ENCODE peak calls at places on chromosomes 12 and 14, in seven cellular contexts. Y, E, J, X, Q, V and W are unnamed samples.

GRCh38 chr12:108508243-108508642 is 6.8 kb upstream of the FICD start:
- DNase-seq in Y (no peak), E (no peak), J (no peak), X (no peak), Q (no peak), V (no peak), W (no peak)

GRCh38 chr12:94922561-94922960 is 80.9 kb downstream of the NDUFA12 start:
- DNase-seq in Y (no peak), E (no peak), J (no peak), X (no peak), Q (no peak), V (no peak), W (no peak)

GRCh38 chr14:66249544-66249943 is 236.6 kb upstream of the CCDC196 start:
- DNase-seq in Y (no peak), E (no peak), J (no peak), X (no peak), Q (no peak), V (no peak), W (no peak)

GRCh38 chr12:121248611-121249010 is 38.7 kb downstream of the P2RX4 start:
- DNase-seq in Y (peak), E (no peak), J (no peak), X (no peak), Q (no peak), V (no peak), W (peak)

GRCh38 chr12:62530596-62530995 is 64.0 kb downstream of the MON2 start:
- DNase-seq in Y (no peak), E (no peak), J (no peak), X (no peak), Q (no peak), V (no peak), W (no peak)

GRCh38 chr14:76662580-76662979 is 98.7 kb upstream of the VASH1 start:
- DNase-seq in Y (no peak), E (no peak), J (no peak), X (no peak), Q (peak), V (no peak), W (no peak)

GRCh38 chr14:38420045-38420444 is 164.2 kb upstream of the CLEC14A start:
- DNase-seq in Y (no peak), E (no peak), J (no peak), X (no peak), Q (no peak), V (no peak), W (no peak)

GRCh38 chr12:114263031-114263825 is 142.7 kb downstream of the TBX5 start:
- DNase-seq in Y (no peak), E (no peak), J (no peak), X (no peak), Q (no peak), V (no peak), W (no peak)

GRCh38 chr12:96829354-96829753 is 77.7 kb upstream of the NEDD1 start:
- DNase-seq in Y (no peak), E (no peak), J (no peak), X (no peak), Q (no peak), V (no peak), W (no peak)

GRCh38 chr12:51960488-51960887 is 9.0 kb downstream of the ACVR1B start:
- DNase-seq in Y (no peak), E (no peak), J (no peak), X (no peak), Q (no peak), V (no peak), W (no peak)

GRCh38 chr12:54135621-54136027 is 53.2 kb downstream of the SMUG1 start:
- DNase-seq in Y (peak), E (no peak), J (no peak), X (peak), Q (no peak), V (no peak), W (no peak)

GRCh38 chr14:99735189-99736135 is 51.4 kb downstream of the CYP46A1 start:
- DNase-seq in Y (no peak), E (no peak), J (no peak), X (no peak), Q (no peak), V (peak), W (peak)

GRCh38 chr14:51846631-51847488 is 13.6 kb upstream of the GNG2 start:
- DNase-seq in Y (peak), E (no peak), J (no peak), X (peak), Q (no peak), V (no peak), W (peak)

GRCh38 chr14:75370416-75371205 is 57.2 kb upstream of the JDP2 start:
- DNase-seq in Y (no peak), E (no peak), J (no peak), X (no peak), Q (no peak), V (no peak), W (no peak)

GRCh38 chr14:95313707-95314106 is 6.0 kb downstream of the CLMN start:
- DNase-seq in Y (peak), E (peak), J (no peak), X (no peak), Q (no peak), V (peak), W (peak)

DNA sequence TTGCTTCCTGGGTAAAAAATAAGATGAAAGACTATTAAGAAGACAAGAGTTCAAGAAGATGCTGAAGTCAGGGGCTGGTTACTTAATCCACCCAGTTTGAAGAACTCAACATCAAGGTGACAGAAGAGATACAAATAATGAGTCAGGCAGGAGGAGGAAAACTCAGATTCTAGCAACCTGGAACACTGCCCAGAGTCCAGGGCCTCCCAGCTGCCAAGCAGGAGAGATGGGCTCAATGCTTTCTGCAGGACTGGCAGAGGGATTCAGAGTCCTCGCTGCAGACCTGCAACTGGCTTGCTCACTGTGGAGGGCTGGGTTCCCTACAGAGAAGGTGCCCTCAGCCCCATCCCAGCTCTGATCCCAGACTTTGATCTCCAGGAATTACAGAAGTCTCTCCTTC is 28.6 kb upstream of the CEBPE start:
- DNase-seq in Y (peak), E (peak), J (no peak), X (no peak), Q (no peak), V (no peak), W (no peak)
- TF ChIP-seq EP300 in Y (no peak), E (no peak), J (no peak), X (no peak), Q (no peak), V (no peak), W (no peak)

GRCh38 chr12:110575326-110575725 is 7.8 kb downstream of the PPTC7 start:
- DNase-seq in Y (no peak), E (no peak), J (no peak), X (no peak), Q (no peak), V (no peak), W (no peak)
- TF ChIP-seq EP300 in Y (no peak), E (no peak), J (no peak), X (no peak), Q (no peak), V (no peak), W (no peak)

DNA sequence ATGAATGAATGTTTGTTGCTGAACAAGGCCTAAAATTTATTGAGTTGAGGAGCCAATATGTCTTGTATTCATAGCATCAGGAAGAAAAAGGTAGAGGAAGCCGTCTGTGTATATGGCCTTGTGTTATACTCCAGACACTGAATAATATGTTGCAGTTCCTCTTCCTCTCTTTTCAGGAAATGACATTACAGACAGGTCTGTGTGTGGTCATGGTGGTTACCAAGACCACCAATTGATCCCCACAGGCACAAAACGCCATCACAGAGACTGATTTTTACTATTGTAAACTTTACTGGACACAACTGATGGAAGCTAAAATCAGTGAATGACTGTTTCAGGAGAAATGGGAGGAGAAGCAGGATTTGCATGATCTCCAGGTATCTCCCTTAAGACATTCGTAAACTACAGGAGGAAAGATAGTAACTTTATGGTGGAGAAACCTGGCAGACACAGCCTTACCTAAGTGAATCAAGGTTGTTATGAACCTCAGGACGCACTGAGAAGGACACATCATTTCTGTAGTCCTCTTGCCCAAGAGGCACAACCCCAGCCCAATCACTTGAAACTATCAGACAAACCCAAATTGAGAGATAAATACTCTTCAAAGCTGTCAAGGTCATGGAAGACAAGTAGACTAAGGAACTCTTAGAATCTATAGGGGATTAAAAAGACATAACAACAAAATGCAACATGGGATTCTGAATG is 334.1 kb upstream of the RGS6 start:
- DNase-seq in Y (no peak), E (no peak), J (no peak), X (no peak), Q (no peak), V (no peak), W (no peak)
- TF ChIP-seq EP300 in Y (no peak), E (no peak), J (no peak), X (no peak), Q (no peak), V (no peak), W (no peak)

DNA sequence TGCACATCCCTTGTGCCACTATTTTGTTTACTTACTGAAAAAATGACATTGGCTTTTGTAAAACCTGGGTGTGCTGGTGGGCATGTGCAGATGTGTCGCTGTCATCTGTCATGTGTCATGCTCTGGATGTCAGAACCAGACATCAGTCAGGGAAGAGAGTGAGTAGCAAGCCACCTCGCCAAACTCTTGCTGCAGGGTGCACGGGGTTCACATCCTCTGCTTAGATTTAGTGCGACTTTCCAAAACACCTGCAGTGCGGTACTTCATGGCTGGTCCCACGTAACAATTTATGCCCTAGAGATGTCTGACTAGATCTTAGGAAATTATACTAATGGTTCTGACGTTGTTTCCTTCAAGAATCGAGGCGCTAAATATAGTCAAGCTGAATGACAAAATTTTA is 106.7 kb downstream of the CRADD start:
- DNase-seq in Y (no peak), E (no peak), J (no peak), X (peak), Q (no peak), V (no peak), W (no peak)
- TF ChIP-seq EP300 in Y (no peak), E (no peak), J (no peak), X (peak), Q (no peak), V (no peak), W (no peak)

DNA sequence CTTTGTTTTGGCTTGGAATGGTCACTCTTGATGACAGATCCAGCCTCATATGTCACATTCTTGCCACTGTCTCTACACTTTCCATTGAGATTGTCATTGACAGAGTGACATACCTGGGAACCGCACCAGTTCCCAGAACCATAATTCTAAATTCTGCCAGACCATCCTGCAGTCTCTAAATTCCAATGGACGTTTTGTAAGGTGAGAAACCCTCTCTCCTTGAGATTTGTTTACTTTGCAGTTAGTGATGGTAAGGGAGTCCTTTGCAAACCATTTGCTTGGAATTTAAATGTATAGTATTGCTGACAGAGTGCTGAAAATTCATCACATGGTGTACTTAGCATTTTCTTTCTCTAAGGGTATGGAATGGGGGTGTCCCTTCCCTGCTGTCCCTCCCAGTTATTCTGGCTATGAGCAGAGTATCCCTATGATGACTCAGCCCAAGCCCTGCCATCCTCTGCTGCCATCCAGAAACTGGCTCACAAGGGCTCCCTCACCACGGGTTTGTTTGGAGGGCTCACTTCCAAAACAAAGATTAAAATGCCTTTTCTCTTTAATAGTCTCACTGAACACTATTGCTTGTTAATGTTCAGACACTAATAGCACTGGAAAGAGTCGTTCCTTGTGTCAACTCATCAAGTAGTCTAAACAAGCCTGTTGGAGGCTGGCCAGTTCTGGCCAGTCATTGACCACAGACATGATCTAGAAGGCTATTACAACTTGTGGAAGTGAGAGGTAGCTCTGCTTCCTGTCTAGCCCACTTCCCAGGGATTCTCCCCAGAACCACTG is 129.0 kb upstream of the HMGA2 start:
- DNase-seq in Y (peak), E (no peak), J (no peak), X (no peak), Q (no peak), V (no peak), W (peak)
- TF ChIP-seq EP300 in Y (no peak), E (no peak), J (no peak), X (peak), Q (no peak), V (no peak), W (no peak)

DNA sequence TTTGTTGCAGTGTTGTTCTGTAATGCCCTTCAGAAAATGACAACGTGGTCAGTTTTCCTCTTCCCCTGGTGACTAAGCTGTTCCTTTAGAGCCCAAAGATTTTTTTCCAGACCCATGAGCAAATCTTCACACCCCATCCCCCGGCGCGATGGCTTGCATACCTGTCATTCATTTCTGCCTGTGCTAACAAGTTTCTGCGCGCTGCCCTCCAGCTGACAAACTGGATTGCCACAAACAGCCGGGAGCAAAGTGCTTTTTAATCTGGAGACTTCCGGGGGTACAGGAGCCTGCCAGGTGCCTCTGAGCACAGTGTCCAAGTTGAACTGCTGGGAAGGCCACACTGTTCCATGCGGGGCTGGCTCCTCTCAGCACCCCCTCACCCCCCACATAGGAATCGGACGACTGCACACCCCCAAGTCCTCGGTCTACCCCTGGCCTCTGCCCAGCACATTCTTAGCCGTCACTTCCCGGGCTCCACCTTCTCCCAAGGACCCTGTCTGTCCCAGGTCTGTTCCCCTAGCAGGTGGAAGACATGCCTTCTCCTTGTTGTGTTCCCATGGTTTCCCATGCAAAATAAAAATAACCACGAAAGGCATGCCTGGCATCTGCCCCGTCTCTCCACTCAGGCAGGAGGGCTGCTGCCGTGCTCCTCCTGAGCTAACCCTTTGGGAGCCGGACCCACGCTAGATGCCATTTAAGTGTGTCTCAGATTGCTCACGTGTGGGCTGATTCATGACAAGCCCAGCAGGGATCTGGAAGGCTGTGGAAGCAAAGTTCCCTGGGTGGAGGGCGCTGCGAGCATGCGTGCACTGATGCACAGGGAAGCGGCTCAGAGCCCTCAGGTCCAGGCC is 14.1 kb downstream of the RILPL1 start:
- DNase-seq in Y (no peak), E (no peak), J (peak), X (no peak), Q (no peak), V (no peak), W (peak)
- TF ChIP-seq EP300 in Y (no peak), E (no peak), J (no peak), X (no peak), Q (no peak), V (no peak), W (no peak)

DNA sequence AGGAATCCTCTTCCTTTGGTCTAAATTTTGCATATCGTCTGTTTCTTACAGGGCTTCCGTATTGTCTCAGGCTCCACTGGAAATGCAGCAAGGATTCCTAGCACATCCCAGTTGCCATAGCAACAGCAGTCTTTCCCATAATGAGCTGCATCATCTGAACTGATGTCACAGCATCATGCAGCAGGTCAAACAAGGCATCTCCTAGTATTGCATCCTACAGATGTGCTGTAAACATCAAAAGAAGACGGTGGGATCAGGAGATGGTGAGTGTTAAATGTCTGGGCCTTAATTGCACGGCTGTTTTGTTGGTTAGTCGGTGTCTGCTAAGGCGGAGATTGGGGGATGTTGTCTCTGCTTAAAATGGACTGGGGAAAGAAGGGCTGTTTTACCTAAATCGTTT is at the start of gene AKAP6:
- DNase-seq in Y (no peak), E (no peak), J (peak), X (peak), Q (no peak), V (no peak), W (no peak)
- TF ChIP-seq EP300 in Y (no peak), E (no peak), J (no peak), X (peak), Q (no peak), V (no peak), W (no peak)

GRCh38 chr12:4991373-4991772 is 52.3 kb upstream of the KCNA5 start:
- DNase-seq in Y (no peak), E (no peak), J (no peak), X (no peak), Q (no peak), V (no peak), W (no peak)
- TF ChIP-seq EP300 in Y (no peak), E (no peak), J (no peak), X (no peak), Q (no peak), V (no peak), W (no peak)

DNA sequence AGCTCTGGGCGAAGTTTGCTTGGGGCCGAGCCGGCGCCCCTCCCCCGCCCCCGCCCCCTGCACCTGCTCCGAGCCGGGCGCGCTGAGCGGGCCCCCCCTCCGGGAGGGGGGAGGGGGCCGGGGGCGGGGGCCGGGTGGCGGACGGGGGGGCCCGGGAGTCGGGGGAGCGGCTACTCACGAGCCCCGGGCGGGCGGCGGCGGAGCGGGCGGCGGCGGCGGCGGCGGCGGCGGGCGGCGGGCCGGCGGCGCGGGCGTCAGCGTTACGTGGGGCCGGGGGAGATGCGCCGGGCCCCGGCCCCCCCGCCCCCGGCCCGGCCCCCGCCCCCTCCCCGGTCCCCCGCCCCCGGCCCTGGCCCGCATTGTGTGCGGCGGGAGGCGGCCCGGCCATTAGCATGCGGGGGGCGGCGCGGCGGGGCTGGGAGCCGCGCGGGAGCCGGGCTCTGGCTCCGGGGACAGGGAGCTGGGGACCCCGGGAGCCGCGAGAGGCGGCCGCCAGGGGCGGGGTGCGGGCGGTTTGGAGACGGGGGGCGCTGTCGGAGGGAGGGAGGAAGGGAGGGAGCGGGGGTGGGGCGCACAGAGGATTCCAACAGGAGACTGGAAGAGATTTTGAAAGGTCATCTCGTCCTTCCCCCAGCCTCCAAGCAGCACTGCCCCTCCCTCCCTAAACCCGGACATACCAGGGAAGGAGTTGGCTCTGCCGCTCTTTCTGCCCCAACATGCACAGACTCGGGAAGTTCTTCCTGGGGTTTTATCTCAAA is at the start of gene ZNF219:
- DNase-seq in Y (peak), E (peak), J (peak), X (peak), Q (no peak), V (no peak), W (peak)
- TF ChIP-seq EP300 in Y (no peak), E (no peak), J (no peak), X (no peak), Q (no peak), V (peak), W (no peak)